ENCODE peak calls at places on chromosome 11, in four cellular contexts. G, C, D and H are unnamed samples.

GRCh38 chr11:22162754-22163153 is 30.1 kb upstream of the ANO5 start:
- DNase-seq in G (no peak), D (no peak), C (no peak), H (no peak)

GRCh38 chr11:62538470-62539237 is 8.0 kb downstream of the AHNAK start:
- DNase-seq in G (no peak), C (no peak), D (no peak), H (no peak)

GRCh38 chr11:64535811-64536210 is 55.2 kb upstream of the SLC22A12 start:
- DNase-seq in G (no peak), D (no peak), C (no peak), H (no peak)

GRCh38 chr11:77130763-77131513 is 2.9 kb downstream of the MYO7A start:
- DNase-seq in C (no peak), D (no peak), G (peak; percentile 82), H (no peak)

GRCh38 chr11:2700415-2701211 is 819 bp upstream of the KCNQ1OT1 start:
- DNase-seq in G (peak; percentile 57), D (no peak), C (peak; percentile 75), H (peak; percentile 52)

GRCh38 chr11:76601712-76602111 is 68.8 kb downstream of the LRRC32 start:
- DNase-seq in D (no peak), G (no peak), C (no peak), H (no peak)

GRCh38 chr11:57325735-57326048 is 940 bp upstream of the TNKS1BP1 start:
- DNase-seq in C (no peak), G (no peak), D (no peak), H (peak; percentile 55)

GRCh38 chr11:30422828-30423648 is 100.1 kb downstream of the ARL14EP start:
- DNase-seq in C (no peak), G (no peak), D (no peak), H (no peak)

GRCh38 chr11:107384136-107384535 is 73.5 kb downstream of the CWF19L2 start:
- DNase-seq in C (no peak), G (no peak), D (no peak), H (no peak)

GRCh38 chr11:63841554-63841953 is 2.6 kb downstream of the MARK2 start:
- DNase-seq in C (no peak), G (no peak), D (peak; percentile 61), H (no peak)

GRCh38 chr11:134372961-134373360 is 39.1 kb downstream of the B3GAT1 start:
- DNase-seq in D (no peak), G (no peak), C (no peak), H (no peak)

GRCh38 chr11:46674463-46675287 is 25.7 kb downstream of the ARHGAP1 start:
- DNase-seq in C (peak; percentile 51), D (peak; percentile 78), G (peak; percentile 53), H (no peak)

GRCh38 chr11:112339566-112339965 is 78.9 kb upstream of the PLET1 start:
- DNase-seq in C (no peak), G (no peak), D (no peak), H (no peak)

GRCh38 chr11:43359432-43359818 is 705 bp downstream of the TTC17 start:
- DNase-seq in D (no peak), C (peak; percentile 37), G (peak; percentile 16), H (peak; percentile 35)

GRCh38 chr11:33135216-33135615 is 26.1 kb downstream of the CSTF3 start:
- DNase-seq in D (no peak), C (no peak), G (no peak), H (no peak)

GRCh38 chr11:96038046-96038445 is 114.1 kb upstream of the MTMR2 start:
- DNase-seq in C (no peak), G (no peak), D (no peak), H (no peak)

GRCh38 chr11:126115820-126116319 is 53.2 kb upstream of the CDON start:
- DNase-seq in C (peak; percentile 27), D (no peak), G (peak; percentile 93), H (peak; percentile 81)

GRCh38 chr11:95566151-95566670 is 223.4 kb downstream of the FAM76B start:
- DNase-seq in C (no peak), G (no peak), D (no peak), H (no peak)

GRCh38 chr11:66467756-66468155 is 1.1 kb downstream of the PELI3 start:
- DNase-seq in C (no peak), D (peak; percentile 51), G (no peak), H (no peak)

GRCh38 chr11:117874253-117874909 is 2.1 kb downstream of the FXYD6 start:
- DNase-seq in C (no peak), G (no peak), D (peak; percentile 63), H (no peak)

GRCh38 chr11:47130541-47130940 is 46.1 kb downstream of the ARFGAP2 start:
- DNase-seq in G (no peak), D (no peak), C (no peak), H (no peak)

DNA sequence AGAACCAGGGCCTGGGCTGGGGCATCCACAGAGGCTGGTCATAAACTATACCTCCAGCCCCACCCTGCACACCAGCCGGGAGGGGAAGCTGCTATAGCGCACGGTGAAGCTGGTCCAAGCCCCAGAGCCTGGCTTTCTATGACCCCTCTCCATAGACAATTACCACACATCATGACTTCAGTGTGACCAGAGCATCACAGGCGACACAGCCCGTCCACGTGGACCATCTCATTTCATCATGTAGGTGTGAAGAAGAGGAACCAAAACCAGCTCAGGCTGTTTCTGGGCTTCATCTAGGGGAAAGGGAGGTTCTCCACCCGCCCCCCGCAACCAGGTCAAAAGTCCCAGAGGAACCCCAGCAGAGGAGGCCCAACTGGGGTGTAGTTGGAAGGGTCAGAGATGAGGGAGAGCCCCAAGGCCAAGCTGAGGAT is 3.0 kb downstream of the CXCR5 start:
- DNase-seq in C (no peak), D (no peak), G (no peak), H (no peak)
- TF ChIP-seq PHF8 in C (no peak), D (no peak), G (no peak), H (no peak)

DNA sequence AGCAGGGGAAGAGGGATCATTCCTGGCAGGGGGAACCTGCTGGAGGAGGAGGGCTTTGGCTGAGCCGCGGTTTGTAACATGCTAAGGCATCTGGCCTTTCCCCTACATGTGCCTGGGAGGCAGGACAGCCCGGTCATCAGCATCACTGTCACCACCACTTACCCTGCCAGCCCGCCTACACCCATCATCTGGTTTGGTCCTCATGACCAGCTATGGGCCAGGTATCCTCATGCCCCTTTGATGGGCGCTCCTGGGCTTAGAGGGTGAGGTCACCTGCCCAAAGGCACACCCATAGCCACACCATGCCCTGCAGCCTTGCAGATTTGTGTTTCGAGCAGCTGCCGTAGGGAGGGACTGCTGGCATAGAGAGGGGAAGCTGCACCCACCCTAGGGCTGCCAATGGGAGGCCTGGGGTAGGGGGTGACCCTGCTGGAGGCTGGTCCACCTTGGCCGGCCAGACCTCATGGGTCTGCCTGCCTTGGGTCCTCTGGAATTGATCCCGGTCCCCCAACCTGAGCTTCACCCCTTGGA is 2.6 kb downstream of the MRGPRF start:
- DNase-seq in G (no peak), D (no peak), C (no peak), H (no peak)
- TF ChIP-seq PHF8 in G (no peak), D (no peak), C (no peak), H (no peak)

DNA sequence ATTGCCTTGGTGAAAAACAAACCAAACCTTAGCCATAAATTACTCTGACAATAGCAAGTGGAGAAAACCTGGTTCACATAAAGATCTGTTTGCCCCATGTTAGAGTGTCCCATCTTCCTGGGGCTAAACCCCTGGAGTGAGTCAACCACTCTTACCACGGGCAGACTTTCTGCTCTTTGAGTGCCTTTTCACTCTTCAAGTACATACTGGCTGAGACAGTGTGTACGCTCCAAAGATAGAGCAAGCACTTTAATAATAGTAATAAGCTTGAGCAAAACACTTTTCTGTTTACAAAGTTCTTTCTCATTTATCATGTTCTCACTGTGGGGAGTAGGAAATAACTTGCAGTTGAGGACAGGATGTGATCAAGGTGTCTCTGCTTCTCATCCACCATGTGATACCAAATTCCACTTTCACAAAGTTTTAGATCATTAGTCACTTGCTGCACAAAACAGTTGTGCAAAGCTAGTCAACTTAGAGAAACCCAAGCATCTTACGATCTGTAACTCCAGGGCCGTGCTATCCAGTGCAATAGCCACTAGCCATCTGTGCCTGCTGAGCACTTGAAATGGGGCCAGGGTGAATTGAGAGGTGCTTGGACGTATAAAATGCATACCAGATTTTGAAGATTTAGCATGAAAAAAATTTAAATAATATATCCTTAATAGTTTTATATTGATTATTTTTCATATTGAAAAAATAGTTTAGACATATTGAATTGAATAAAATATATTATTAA is 135.4 kb downstream of the KIF18A start:
- DNase-seq in G (no peak), D (no peak), C (no peak), H (no peak)
- TF ChIP-seq PHF8 in G (no peak), D (no peak), C (no peak), H (no peak)

DNA sequence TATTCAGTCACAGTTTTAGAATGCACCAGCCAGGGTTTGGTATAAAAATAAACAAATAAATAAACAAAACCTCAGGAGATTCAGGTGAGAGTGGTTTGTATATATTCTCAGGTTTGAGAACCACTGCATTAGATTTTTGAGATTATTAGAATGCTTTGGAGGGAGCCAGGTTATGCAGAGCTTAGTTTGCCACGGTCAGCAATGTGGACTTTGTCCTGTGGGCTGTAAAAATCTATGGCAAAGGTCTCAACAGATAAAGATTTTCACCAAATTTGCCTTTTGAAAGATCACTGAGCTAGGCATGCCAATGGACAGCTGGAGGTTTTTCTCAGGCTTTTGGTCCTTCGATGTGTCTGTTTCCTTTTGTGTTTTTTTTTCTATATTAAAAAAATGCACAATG is 650.1 kb upstream of the RAG2 start:
- DNase-seq in D (no peak), G (no peak), C (no peak), H (no peak)
- TF ChIP-seq PHF8 in D (no peak), G (no peak), C (no peak), H (no peak)

GRCh38 chr11:60954421-60954820 is 2.4 kb upstream of the SLC15A3 start:
- DNase-seq in D (no peak), C (no peak), G (no peak), H (no peak)

GRCh38 chr11:60951909-60952741 is at the start of gene SLC15A3:
- DNase-seq in C (no peak), G (no peak), D (peak; percentile 72), H (no peak)

GRCh38 chr11:60952742-60953170 is 780 bp upstream of the SLC15A3 start:
- DNase-seq in G (no peak), C (no peak), D (no peak), H (no peak)

GRCh38 chr11:60955566-60955965 is 3.6 kb upstream of the SLC15A3 start:
- DNase-seq in C (no peak), G (no peak), D (no peak), H (no peak)

GRCh38 chr11:60953781-60954180 is 1.8 kb upstream of the SLC15A3 start:
- DNase-seq in C (no peak), G (no peak), D (no peak), H (no peak)
- TF ChIP-seq PHF8 in C (no peak), G (no peak), D (no peak), H (no peak)

GRCh38 chr11:15562230-15562629 is 447.5 kb downstream of the INSC start:
- DNase-seq in G (no peak), D (no peak), C (no peak), H (no peak)

GRCh38 chr11:15568440-15568839 is 453.7 kb downstream of the INSC start:
- DNase-seq in G (no peak), D (peak; percentile 24), C (no peak), H (no peak)

GRCh38 chr11:15563054-15563453 is 448.3 kb downstream of the INSC start:
- DNase-seq in D (no peak), C (no peak), G (no peak), H (no peak)

GRCh38 chr11:15569626-15570025 is 454.9 kb downstream of the INSC start:
- DNase-seq in C (no peak), D (peak; percentile 30), G (no peak), H (no peak)

DNA sequence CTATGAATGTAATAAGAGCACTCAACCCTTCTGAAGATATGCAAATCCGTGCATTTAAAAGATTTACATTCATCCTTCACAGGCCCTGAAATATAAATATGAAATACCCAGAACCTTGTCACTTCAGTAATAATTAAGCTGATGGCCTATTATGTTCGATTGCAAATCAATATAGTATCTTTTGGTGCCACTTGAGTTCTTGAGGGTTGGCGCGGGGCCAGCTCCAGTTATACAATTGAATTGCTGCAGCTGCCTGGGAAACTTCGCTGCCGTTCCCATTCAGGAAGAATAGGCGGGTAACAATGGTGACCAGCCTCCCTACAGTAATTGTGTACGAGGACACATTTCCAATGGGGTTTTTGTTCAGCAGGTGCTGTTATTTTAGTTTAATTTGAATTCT is 451.1 kb downstream of the INSC start:
- DNase-seq in D (peak; percentile 26), G (no peak), C (no peak), H (no peak)
- TF ChIP-seq PHF8 in D (no peak), G (no peak), C (no peak), H (no peak)